ENCODE peak calls at places on chromosomes 3 and 15, in ten cellular contexts. One of them, this sample, is unnamed.

GRCh38 chr15:83973816-83974215 is 261.8 kb upstream of the GOLGA6L4 start:
- DNase-seq in upper lobe of right lung: no peak
- DNase-seq in keratinocyte: no peak
- DNase-seq in osteoblast: no peak
- DNase-seq in IMR-90: peak
- DNase-seq in lower lobe of right lung: no peak
- DNase-seq in heart right ventricle: no peak
- DNase-seq in kidney: no peak
- DNase-seq in left lung: no peak
- DNase-seq in brain microvascular endothelial cell: no peak
- DNase-seq in this sample: no peak

GRCh38 chr3:186852994-186853393 is 10.5 kb downstream of the ADIPOQ start:
- DNase-seq in upper lobe of right lung: no peak
- DNase-seq in keratinocyte: no peak
- DNase-seq in osteoblast: no peak
- DNase-seq in IMR-90: no peak
- DNase-seq in lower lobe of right lung: no peak
- DNase-seq in heart right ventricle: no peak
- DNase-seq in kidney: no peak
- DNase-seq in left lung: no peak
- DNase-seq in brain microvascular endothelial cell: no peak
- DNase-seq in this sample: no peak

GRCh38 chr3:10779293-10779805 is 36.7 kb upstream of the SLC6A11 start:
- DNase-seq in upper lobe of right lung: no peak
- DNase-seq in keratinocyte: no peak
- DNase-seq in osteoblast: no peak
- DNase-seq in IMR-90: no peak
- DNase-seq in lower lobe of right lung: no peak
- DNase-seq in heart right ventricle: no peak
- DNase-seq in kidney: no peak
- DNase-seq in left lung: no peak
- DNase-seq in brain microvascular endothelial cell: no peak
- DNase-seq in this sample: no peak

GRCh38 chr3:50520849-50521248 is 17.4 kb upstream of the CACNA2D2 start:
- DNase-seq in upper lobe of right lung: no peak
- DNase-seq in keratinocyte: no peak
- DNase-seq in osteoblast: no peak
- DNase-seq in IMR-90: no peak
- DNase-seq in lower lobe of right lung: no peak
- DNase-seq in heart right ventricle: no peak
- DNase-seq in kidney: no peak
- DNase-seq in left lung: no peak
- DNase-seq in brain microvascular endothelial cell: no peak
- DNase-seq in this sample: no peak

GRCh38 chr15:71683401-71684274 is 126.7 kb upstream of the NR2E3 start:
- DNase-seq in upper lobe of right lung: no peak
- DNase-seq in keratinocyte: no peak
- DNase-seq in osteoblast: no peak
- DNase-seq in IMR-90: peak
- DNase-seq in lower lobe of right lung: no peak
- DNase-seq in heart right ventricle: no peak
- DNase-seq in kidney: no peak
- DNase-seq in left lung: no peak
- DNase-seq in brain microvascular endothelial cell: no peak
- DNase-seq in this sample: no peak

GRCh38 chr3:151925419-151925818 is 52.0 kb downstream of the SUCNR1 start:
- DNase-seq in upper lobe of right lung: no peak
- DNase-seq in keratinocyte: no peak
- DNase-seq in osteoblast: no peak
- DNase-seq in IMR-90: no peak
- DNase-seq in lower lobe of right lung: no peak
- DNase-seq in heart right ventricle: no peak
- DNase-seq in kidney: no peak
- DNase-seq in left lung: no peak
- DNase-seq in brain microvascular endothelial cell: peak
- DNase-seq in this sample: no peak

GRCh38 chr3:94292151-94292550 is 229.3 kb downstream of the NSUN3 start:
- DNase-seq in upper lobe of right lung: no peak
- DNase-seq in keratinocyte: no peak
- DNase-seq in osteoblast: no peak
- DNase-seq in IMR-90: no peak
- DNase-seq in lower lobe of right lung: no peak
- DNase-seq in heart right ventricle: no peak
- DNase-seq in kidney: no peak
- DNase-seq in left lung: no peak
- DNase-seq in brain microvascular endothelial cell: no peak
- DNase-seq in this sample: no peak

GRCh38 chr3:58036287-58037032 is 28.2 kb downstream of the FLNB start:
- DNase-seq in upper lobe of right lung: no peak
- DNase-seq in keratinocyte: no peak
- DNase-seq in osteoblast: no peak
- DNase-seq in IMR-90: no peak
- DNase-seq in lower lobe of right lung: no peak
- DNase-seq in heart right ventricle: no peak
- DNase-seq in kidney: no peak
- DNase-seq in left lung: no peak
- DNase-seq in brain microvascular endothelial cell: no peak
- DNase-seq in this sample: no peak

GRCh38 chr15:80789296-80789695 is 10.1 kb downstream of the CEMIP start:
- DNase-seq in upper lobe of right lung: no peak
- DNase-seq in keratinocyte: no peak
- DNase-seq in osteoblast: peak
- DNase-seq in IMR-90: peak
- DNase-seq in lower lobe of right lung: no peak
- DNase-seq in heart right ventricle: no peak
- DNase-seq in kidney: no peak
- DNase-seq in left lung: no peak
- DNase-seq in brain microvascular endothelial cell: no peak
- DNase-seq in this sample: no peak

GRCh38 chr3:13379191-13379830 is 40.8 kb downstream of the NUP210 start:
- DNase-seq in upper lobe of right lung: no peak
- DNase-seq in keratinocyte: no peak
- DNase-seq in osteoblast: peak
- DNase-seq in IMR-90: peak
- DNase-seq in lower lobe of right lung: no peak
- DNase-seq in heart right ventricle: peak
- DNase-seq in kidney: no peak
- DNase-seq in left lung: peak
- DNase-seq in brain microvascular endothelial cell: peak
- DNase-seq in this sample: no peak

GRCh38 chr15:70095387-70096214 is 2.1 kb downstream of the TLE3 start:
- DNase-seq in upper lobe of right lung: peak
- DNase-seq in keratinocyte: no peak
- DNase-seq in osteoblast: peak
- DNase-seq in IMR-90: no peak
- DNase-seq in lower lobe of right lung: peak
- DNase-seq in heart right ventricle: peak
- DNase-seq in kidney: peak
- DNase-seq in left lung: peak
- DNase-seq in brain microvascular endothelial cell: no peak
- DNase-seq in this sample: peak

GRCh38 chr15:99213187-99213811 is 36.1 kb downstream of the TTC23 start:
- DNase-seq in upper lobe of right lung: peak
- DNase-seq in keratinocyte: no peak
- DNase-seq in osteoblast: peak
- DNase-seq in IMR-90: peak
- DNase-seq in lower lobe of right lung: peak
- DNase-seq in heart right ventricle: peak
- DNase-seq in kidney: peak
- DNase-seq in left lung: no peak
- DNase-seq in brain microvascular endothelial cell: peak
- DNase-seq in this sample: peak

GRCh38 chr15:99507016-99507731 is 58.6 kb upstream of the MEF2A start:
- DNase-seq in upper lobe of right lung: no peak
- DNase-seq in keratinocyte: no peak
- DNase-seq in osteoblast: no peak
- DNase-seq in IMR-90: peak
- DNase-seq in lower lobe of right lung: no peak
- DNase-seq in heart right ventricle: peak
- DNase-seq in kidney: peak
- DNase-seq in left lung: no peak
- DNase-seq in brain microvascular endothelial cell: peak
- DNase-seq in this sample: no peak

GRCh38 chr3:60578936-60579335 is 672.3 kb downstream of the FHIT start:
- DNase-seq in upper lobe of right lung: no peak
- DNase-seq in keratinocyte: peak
- DNase-seq in osteoblast: no peak
- DNase-seq in IMR-90: no peak
- DNase-seq in lower lobe of right lung: no peak
- DNase-seq in heart right ventricle: no peak
- DNase-seq in kidney: no peak
- DNase-seq in left lung: no peak
- DNase-seq in brain microvascular endothelial cell: no peak
- DNase-seq in this sample: no peak

GRCh38 chr3:133460809-133461208 is 61.0 kb downstream of the BFSP2 start:
- DNase-seq in upper lobe of right lung: no peak
- DNase-seq in keratinocyte: peak
- DNase-seq in osteoblast: no peak
- DNase-seq in IMR-90: peak
- DNase-seq in lower lobe of right lung: no peak
- DNase-seq in heart right ventricle: no peak
- DNase-seq in kidney: no peak
- DNase-seq in left lung: no peak
- DNase-seq in brain microvascular endothelial cell: no peak
- DNase-seq in this sample: no peak

GRCh38 chr3:37074178-37074577 is 80.9 kb downstream of the MLH1 start:
- DNase-seq in upper lobe of right lung: no peak
- DNase-seq in keratinocyte: no peak
- DNase-seq in osteoblast: no peak
- DNase-seq in IMR-90: peak
- DNase-seq in lower lobe of right lung: no peak
- DNase-seq in heart right ventricle: no peak
- DNase-seq in kidney: no peak
- DNase-seq in left lung: no peak
- DNase-seq in brain microvascular endothelial cell: peak
- DNase-seq in this sample: no peak

GRCh38 chr3:126751611-126752302 is 47.7 kb downstream of the CHCHD6 start:
- DNase-seq in upper lobe of right lung: no peak
- DNase-seq in keratinocyte: no peak
- DNase-seq in osteoblast: no peak
- DNase-seq in IMR-90: no peak
- DNase-seq in lower lobe of right lung: no peak
- DNase-seq in heart right ventricle: no peak
- DNase-seq in kidney: no peak
- DNase-seq in left lung: no peak
- DNase-seq in brain microvascular endothelial cell: no peak
- DNase-seq in this sample: no peak

GRCh38 chr15:63313866-63314265 is 36.5 kb downstream of the APH1B start:
- DNase-seq in upper lobe of right lung: no peak
- DNase-seq in keratinocyte: no peak
- DNase-seq in osteoblast: no peak
- DNase-seq in IMR-90: no peak
- DNase-seq in lower lobe of right lung: no peak
- DNase-seq in heart right ventricle: no peak
- DNase-seq in kidney: no peak
- DNase-seq in left lung: no peak
- DNase-seq in brain microvascular endothelial cell: no peak
- DNase-seq in this sample: no peak
- H3K27ac ChIP-seq in upper lobe of right lung: no peak
- H3K27ac ChIP-seq in keratinocyte: no peak
- H3K27ac ChIP-seq in osteoblast: no peak
- H3K27ac ChIP-seq in IMR-90: no peak
- H3K27ac ChIP-seq in lower lobe of right lung: no peak
- H3K27ac ChIP-seq in heart right ventricle: no peak
- H3K27ac ChIP-seq in kidney: no peak
- H3K27ac ChIP-seq in left lung: no peak
- H3K27ac ChIP-seq in brain microvascular endothelial cell: no peak
- H3K27ac ChIP-seq in this sample: no peak

DNA sequence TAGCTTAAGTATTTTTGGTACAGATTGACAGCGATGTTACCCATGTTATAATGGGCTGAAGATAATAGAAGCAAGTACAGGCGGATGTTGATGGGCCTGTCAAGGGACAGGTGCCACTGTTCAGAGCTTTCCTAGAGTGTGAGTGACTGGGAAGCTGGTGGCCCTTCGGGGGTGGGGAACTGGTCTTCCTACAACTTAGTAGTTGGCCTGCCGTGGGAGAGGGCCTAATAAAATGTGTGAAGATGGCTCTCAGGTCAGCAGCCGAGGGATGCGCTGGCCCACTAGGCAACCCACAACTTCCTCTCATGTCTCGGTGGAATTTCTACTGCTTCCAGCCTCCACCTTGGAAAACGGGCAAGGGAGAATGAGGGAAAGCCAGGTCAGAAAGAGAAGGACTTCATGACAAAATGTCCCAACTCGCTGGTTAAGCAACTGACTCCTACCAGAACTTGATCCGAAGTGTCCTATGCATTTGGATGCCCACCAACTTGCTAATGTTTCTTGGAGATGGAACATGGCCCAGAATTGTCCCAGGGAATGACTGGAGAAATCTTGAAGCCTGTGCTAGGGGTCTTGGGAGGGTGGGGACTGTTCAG is 1.4 kb downstream of the GYG1 start:
- DNase-seq in upper lobe of right lung: no peak
- DNase-seq in keratinocyte: no peak
- DNase-seq in osteoblast: no peak
- DNase-seq in IMR-90: no peak
- DNase-seq in lower lobe of right lung: no peak
- DNase-seq in heart right ventricle: no peak
- DNase-seq in kidney: no peak
- DNase-seq in left lung: no peak
- DNase-seq in brain microvascular endothelial cell: no peak
- DNase-seq in this sample: no peak
- H3K4me3 ChIP-seq in upper lobe of right lung: peak
- H3K4me3 ChIP-seq in keratinocyte: peak
- H3K4me3 ChIP-seq in osteoblast: peak
- H3K4me3 ChIP-seq in IMR-90: peak
- H3K4me3 ChIP-seq in lower lobe of right lung: peak
- H3K4me3 ChIP-seq in heart right ventricle: peak
- H3K4me3 ChIP-seq in kidney: peak
- H3K4me3 ChIP-seq in left lung: peak
- H3K4me3 ChIP-seq in brain microvascular endothelial cell: no peak
- H3K4me3 ChIP-seq in this sample: peak

DNA sequence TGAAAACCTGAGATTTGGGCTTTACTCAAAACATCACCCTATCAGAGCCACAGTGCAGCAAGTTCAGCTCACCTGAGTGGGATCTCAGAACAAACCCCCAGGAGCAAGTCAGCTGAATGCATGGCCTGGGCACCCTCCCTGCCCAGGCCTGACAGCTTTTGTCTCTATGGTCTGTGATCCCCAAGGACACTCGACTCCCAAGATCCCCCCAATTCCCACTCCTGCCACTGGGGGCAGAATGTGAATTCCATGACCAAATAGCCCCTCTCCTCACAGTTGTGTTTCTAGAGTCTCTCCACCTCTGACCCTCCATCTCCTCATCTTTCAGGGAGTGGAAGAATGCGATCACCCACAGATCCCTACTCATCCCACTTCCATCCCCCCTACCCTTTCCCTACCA is 58.9 kb downstream of the ZNF445 start:
- DNase-seq in upper lobe of right lung: no peak
- DNase-seq in keratinocyte: no peak
- DNase-seq in osteoblast: no peak
- DNase-seq in IMR-90: no peak
- DNase-seq in lower lobe of right lung: no peak
- DNase-seq in heart right ventricle: no peak
- DNase-seq in kidney: no peak
- DNase-seq in left lung: no peak
- DNase-seq in brain microvascular endothelial cell: no peak
- DNase-seq in this sample: no peak
- TF ChIP-seq CTCF in upper lobe of right lung: peak
- TF ChIP-seq CTCF in keratinocyte: peak
- TF ChIP-seq CTCF in osteoblast: peak
- TF ChIP-seq CTCF in IMR-90: peak
- TF ChIP-seq CTCF in lower lobe of right lung: peak
- TF ChIP-seq CTCF in heart right ventricle: no peak
- TF ChIP-seq CTCF in kidney: no peak
- TF ChIP-seq CTCF in left lung: no peak
- TF ChIP-seq CTCF in brain microvascular endothelial cell: peak
- TF ChIP-seq CTCF in this sample: no peak

GRCh38 chr3:46981932-46982471 is 2.5 kb downstream of the NBEAL2 start:
- DNase-seq in upper lobe of right lung: peak
- DNase-seq in keratinocyte: no peak
- DNase-seq in osteoblast: peak
- DNase-seq in IMR-90: no peak
- DNase-seq in lower lobe of right lung: peak
- DNase-seq in heart right ventricle: no peak
- DNase-seq in kidney: peak
- DNase-seq in left lung: peak
- DNase-seq in brain microvascular endothelial cell: no peak
- DNase-seq in this sample: no peak
- H3K27ac ChIP-seq in upper lobe of right lung: peak
- H3K27ac ChIP-seq in keratinocyte: peak
- H3K27ac ChIP-seq in osteoblast: no peak
- H3K27ac ChIP-seq in IMR-90: no peak
- H3K27ac ChIP-seq in lower lobe of right lung: peak
- H3K27ac ChIP-seq in heart right ventricle: peak
- H3K27ac ChIP-seq in kidney: peak
- H3K27ac ChIP-seq in left lung: peak
- H3K27ac ChIP-seq in brain microvascular endothelial cell: no peak
- H3K27ac ChIP-seq in this sample: no peak